ENCODE peak calls at places on chromosomes 4 and X, in ten cellular contexts. Z, T, K, Q, S, G, J, Y, A and O are unnamed samples.

GRCh38 chr4:188551156-188551555 is 411.9 kb downstream of the TRIML1 start:
- DNase-seq in Z (no peak), T (no peak), K (no peak), Q (no peak), S (no peak), G (no peak), J (no peak), Y (no peak), A (no peak), O (no peak)

GRCh38 chrX:12237771-12238170 is 99.5 kb downstream of the FRMPD4 start:
- DNase-seq in Z (no peak), T (no peak), K (no peak), Q (no peak), S (no peak), G (no peak), J (no peak), Y (no peak), A (no peak), O (no peak)

GRCh38 chr4:108115168-108115526 is 53.6 kb downstream of the LEF1 start:
- DNase-seq in Z (no peak), T (no peak), K (no peak), Q (no peak), S (no peak), G (no peak), J (no peak), Y (no peak), A (no peak), O (no peak)

GRCh38 chrX:69033936-69034335 is 131.3 kb downstream of the PJA1 start:
- DNase-seq in Z (no peak), T (no peak), K (no peak), Q (no peak), S (no peak), G (no peak), J (no peak), Y (no peak), A (no peak), O (no peak)

GRCh38 chrX:19743386-19743785 is 144.0 kb downstream of the SH3KBP1 start:
- DNase-seq in Z (no peak), T (no peak), K (no peak), Q (no peak), S (no peak), G (no peak), J (no peak), Y (no peak), A (no peak), O (no peak)

GRCh38 chr4:150078041-150078995 is at the start of gene DCLK2:
- DNase-seq in Z (peak; percentile 85), T (no peak), K (peak; percentile 55), Q (peak; percentile 90), S (no peak), G (no peak), J (no peak), Y (no peak), A (no peak), O (peak; percentile 77)

GRCh38 chr4:124203613-124204284 is 508.8 kb downstream of the ANKRD50 start:
- DNase-seq in Z (no peak), T (no peak), K (no peak), Q (no peak), S (no peak), G (no peak), J (no peak), Y (peak; percentile 73), A (no peak), O (no peak)

GRCh38 chr4:3270141-3270611 is 21.2 kb downstream of the MSANTD1 start:
- DNase-seq in Z (no peak), T (no peak), K (no peak), Q (peak; percentile 1), S (no peak), G (no peak), J (no peak), Y (no peak), A (no peak), O (no peak)

GRCh38 chr4:40587826-40588225 is 41.8 kb downstream of the RBM47 start:
- DNase-seq in Z (no peak), T (no peak), K (no peak), Q (no peak), S (no peak), G (no peak), J (no peak), Y (peak; percentile 83), A (no peak), O (no peak)

GRCh38 chr4:154024097-154024496 is 235.2 kb upstream of the SFRP2 start:
- DNase-seq in Z (no peak), T (peak; percentile 85), K (no peak), Q (peak; percentile 13), S (no peak), G (no peak), J (no peak), Y (no peak), A (no peak), O (no peak)

GRCh38 chr4:1684756-1685603 is 867 bp upstream of the FAM53A start:
- DNase-seq in Z (peak; percentile 65), T (no peak), K (no peak), Q (no peak), S (no peak), G (no peak), J (no peak), Y (no peak), A (no peak), O (no peak)

GRCh38 chrX:114962209-114962608 is 55.2 kb downstream of the IL13RA2 start:
- DNase-seq in Z (no peak), T (no peak), K (no peak), Q (no peak), S (no peak), G (no peak), J (no peak), Y (no peak), A (no peak), O (no peak)

GRCh38 chr4:52788806-52789205 is 37.6 kb upstream of the ERVMER34-1 start:
- DNase-seq in Z (no peak), T (no peak), K (no peak), Q (peak; percentile 12), S (no peak), G (no peak), J (no peak), Y (no peak), A (no peak), O (no peak)

GRCh38 chrX:121456315-121456714 is 408.9 kb downstream of the GLUD2 start:
- DNase-seq in Z (no peak), T (no peak), K (no peak), Q (no peak), S (no peak), G (no peak), J (no peak), Y (no peak), A (no peak), O (no peak)

DNA sequence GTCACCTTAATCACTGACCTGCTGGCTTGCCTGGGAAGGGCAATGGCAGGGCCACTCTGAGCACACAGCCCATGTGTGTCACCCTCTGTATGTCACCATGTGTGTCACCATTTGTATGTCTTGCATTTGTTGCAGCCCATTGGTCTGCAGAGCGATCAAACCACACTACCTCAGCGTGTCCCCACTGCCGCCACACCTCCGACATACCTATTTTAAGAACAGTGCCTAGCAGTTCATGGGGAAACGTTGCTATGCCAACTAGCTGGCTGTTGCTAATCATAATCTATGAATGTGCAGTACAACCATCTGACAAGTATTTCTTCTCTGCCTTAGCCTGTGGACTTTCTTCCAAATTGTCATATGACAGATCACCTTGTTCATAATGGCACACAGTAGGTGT is 8.0 kb upstream of the CRMP1 start:
- DNase-seq in Z (no peak), T (peak; percentile 65), K (no peak), Q (no peak), S (no peak), G (no peak), J (no peak), Y (no peak), A (no peak), O (no peak)
- H3K4me1 ChIP-seq in Z (no peaks in the 10 kb centered on the region), T (peaks cover 57% of the 10 kb centered on the region), K (no peaks in the 10 kb centered on the region), Q (peaks cover 15% of the 10 kb centered on the region), S (no peaks in the 10 kb centered on the region), G (no peaks in the 10 kb centered on the region), J (no peaks in the 10 kb centered on the region), Y (no peaks in the 10 kb centered on the region), A (peaks cover 4% of the 10 kb centered on the region), O (no peaks in the 10 kb centered on the region)

DNA sequence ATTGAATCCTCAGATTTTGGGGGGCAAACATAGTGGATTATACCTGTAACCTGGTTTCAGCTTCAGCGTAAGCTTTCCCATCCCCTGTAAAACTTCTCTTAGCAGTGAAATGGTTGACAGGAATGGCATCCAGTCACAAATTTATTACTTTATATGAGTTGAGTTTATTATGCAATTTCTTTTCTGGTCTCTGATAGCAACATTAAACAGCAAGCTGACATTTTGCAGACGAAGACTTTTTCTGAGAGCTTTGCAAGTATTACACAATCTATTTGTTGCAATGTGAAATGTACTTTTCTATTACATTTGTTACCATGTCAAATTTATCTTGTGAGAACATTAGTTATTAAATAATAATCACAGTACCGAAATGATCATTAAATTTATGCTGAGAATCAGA is 60.6 kb downstream of the GSPT2 start:
- DNase-seq in Z (no peak), T (no peak), K (no peak), Q (no peak), S (no peak), G (no peak), J (no peak), Y (no peak), A (no peak), O (no peak)
- H3K4me3 ChIP-seq in Z (peak overlapping the region; percentile 64), T (peak overlapping the region; percentile 79), K (peak overlapping the region; percentile 95), Q (peak overlapping the region; percentile 59), S (peak overlapping the region; percentile 56), G (no peak overlapping the region), J (no peak overlapping the region), Y (peak overlapping the region; percentile 63), A (no peak overlapping the region), O (no peak overlapping the region)

DNA sequence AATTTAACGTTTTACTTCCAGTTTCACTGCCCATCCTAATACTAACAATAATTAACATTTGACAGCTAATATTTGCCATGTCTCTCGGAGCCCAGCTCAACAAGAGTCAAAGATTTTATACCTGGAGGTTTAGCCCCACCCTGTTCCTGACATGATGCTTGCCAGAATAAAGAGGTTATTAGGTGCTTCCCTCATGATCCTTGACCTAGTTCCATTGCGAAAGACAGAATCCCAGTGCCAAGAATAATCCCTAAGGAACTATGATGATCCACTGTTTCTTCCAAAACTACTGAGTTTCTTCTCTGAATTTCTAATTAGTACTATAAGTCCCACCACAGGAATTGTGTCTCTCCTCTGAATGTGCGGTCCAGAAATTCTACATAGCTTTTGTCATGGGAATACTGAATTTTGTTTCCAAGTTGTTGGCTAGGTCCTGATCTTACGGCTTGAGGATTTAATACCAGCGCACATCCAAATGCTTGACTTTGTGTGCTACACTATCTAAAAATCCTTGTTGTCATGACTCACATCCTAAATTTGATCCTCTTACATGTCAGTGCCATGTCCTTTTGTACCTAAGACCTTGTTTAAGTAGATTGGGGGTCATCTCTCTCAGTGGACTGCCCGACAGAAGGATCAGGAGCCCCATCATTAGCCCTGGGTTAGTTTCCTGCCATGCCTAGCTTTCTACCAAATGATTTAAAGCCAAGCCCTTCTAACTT is 23.1 kb downstream of the ANTXR2 start:
- DNase-seq in Z (no peak), T (no peak), K (no peak), Q (no peak), S (no peak), G (no peak), J (no peak), Y (no peak), A (no peak), O (no peak)
- H3K27ac ChIP-seq in Z (no peak overlapping the region), T (no peak overlapping the region), K (no peak overlapping the region), Q (no peak overlapping the region), S (no peak overlapping the region), G (no peak overlapping the region), J (no peak overlapping the region), Y (no peak overlapping the region), A (no peak overlapping the region), O (no peak overlapping the region)

DNA sequence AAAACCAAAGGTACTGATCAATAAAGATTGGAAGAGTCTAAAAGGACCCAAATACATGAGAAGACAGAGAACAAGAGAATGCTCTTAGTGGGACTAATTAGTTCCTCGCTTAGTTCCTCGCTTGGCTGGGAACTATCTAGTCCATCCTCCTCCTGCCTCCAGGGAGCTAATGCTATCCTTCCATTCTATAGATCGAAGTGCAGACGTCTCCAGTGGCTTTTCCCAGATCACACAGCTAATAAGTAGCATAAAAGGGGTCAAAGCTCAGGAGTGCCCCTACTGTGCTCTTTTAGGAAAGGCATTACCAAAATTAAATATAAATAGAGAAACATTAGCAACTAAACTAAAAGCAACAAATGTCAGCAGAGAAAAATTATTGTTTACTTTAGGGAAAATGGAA is 42.3 kb upstream of the PPARGC1A start:
- DNase-seq in Z (no peak), T (no peak), K (no peak), Q (no peak), S (no peak), G (no peak), J (no peak), Y (no peak), A (peak; percentile 39), O (no peak)
- H3K4me1 ChIP-seq in Z (peaks cover 6% of the 10 kb centered on the region), T (no peaks in the 10 kb centered on the region), K (no peaks in the 10 kb centered on the region), Q (peaks cover 11% of the 10 kb centered on the region), S (no peaks in the 10 kb centered on the region), G (peaks cover 8% of the 10 kb centered on the region), J (peaks cover 20% of the 10 kb centered on the region), Y (no peaks in the 10 kb centered on the region), A (peaks cover 20% of the 10 kb centered on the region), O (no peaks in the 10 kb centered on the region)